ENCODE peak calls at places on chromosomes 6 and 20, in six cellular contexts. C, O, E, Z, Y and G are unnamed samples.

GRCh38 chr6:163255265-163255664 is 159.3 kb upstream of the QKI start:
- DNase-seq in C (no peak), O (no peak), E (no peak), Z (no peak), Y (no peak), G (no peak)

GRCh38 chr20:47337413-47337812 is 19.1 kb downstream of the ZMYND8 start:
- DNase-seq in C (no peak), O (no peak), E (no peak), Z (no peak), Y (no peak), G (no peak)

GRCh38 chr6:128882991-128883571 is at the start of gene LAMA2:
- DNase-seq in C (no peak), O (no peak), E (peak), Z (peak), Y (no peak), G (no peak)

GRCh38 chr6:118469468-118469867 is 78.6 kb upstream of the PLN start:
- DNase-seq in C (no peak), O (no peak), E (no peak), Z (peak), Y (no peak), G (no peak)

GRCh38 chr20:63458170-63459069 is 14.0 kb downstream of the KCNQ2 start:
- DNase-seq in C (no peak), O (no peak), E (no peak), Z (no peak), Y (no peak), G (no peak)

GRCh38 chr6:14758421-14759043 is 487.3 kb upstream of the JARID2 start:
- DNase-seq in C (no peak), O (peak), E (no peak), Z (no peak), Y (no peak), G (no peak)

GRCh38 chr20:37980876-37981275 is 52.4 kb downstream of the TTI1 start:
- DNase-seq in C (no peak), O (no peak), E (no peak), Z (no peak), Y (no peak), G (no peak)

GRCh38 chr6:445571-446417 is 54.2 kb downstream of the IRF4 start:
- DNase-seq in C (no peak), O (no peak), E (no peak), Z (no peak), Y (peak), G (no peak)

GRCh38 chr20:47922280-47922675 is 137.0 kb upstream of the SULF2 start:
- DNase-seq in C (no peak), O (no peak), E (peak), Z (peak), Y (peak), G (no peak)

GRCh38 chr6:160202411-160202810 is 56.2 kb downstream of the SLC22A2 start:
- DNase-seq in C (no peak), O (no peak), E (no peak), Z (no peak), Y (no peak), G (no peak)

GRCh38 chr6:53718597-53719460 is 53.3 kb upstream of the KLHL31 start:
- DNase-seq in C (peak), O (peak), E (peak), Z (peak), Y (peak), G (peak)

GRCh38 chr20:14647016-14647415 is 309.6 kb upstream of the FLRT3 start:
- DNase-seq in C (no peak), O (no peak), E (no peak), Z (no peak), Y (no peak), G (no peak)

GRCh38 chr6:152948150-152948768 is 34.6 kb downstream of the FBXO5 start:
- DNase-seq in C (peak), O (peak), E (peak), Z (peak), Y (peak), G (peak)

GRCh38 chr6:54204921-54205511 is 93.8 kb downstream of the MLIP start:
- DNase-seq in C (no peak), O (no peak), E (no peak), Z (peak), Y (no peak), G (no peak)

GRCh38 chr6:56760842-56761241 is 118.2 kb upstream of the DST start:
- DNase-seq in C (no peak), O (no peak), E (peak), Z (no peak), Y (no peak), G (no peak)

GRCh38 chr6:138387577-138388368 is 10.1 kb downstream of the SMIM28 start:
- DNase-seq in C (no peak), O (peak), E (no peak), Z (no peak), Y (no peak), G (no peak)

GRCh38 chr6:85771455-85771854 is 128.8 kb upstream of the SYNCRIP start:
- DNase-seq in C (no peak), O (no peak), E (no peak), Z (no peak), Y (no peak), G (no peak)

GRCh38 chr6:87806635-87807034 is 104.6 kb upstream of the AKIRIN2 start:
- DNase-seq in C (no peak), O (peak), E (no peak), Z (no peak), Y (no peak), G (no peak)

GRCh38 chr6:20715135-20715806 is 181.0 kb downstream of the CDKAL1 start:
- DNase-seq in C (no peak), O (no peak), E (no peak), Z (no peak), Y (no peak), G (no peak)

GRCh38 chr6:145815351-145815772 is 767 bp upstream of the FBXO30 start:
- DNase-seq in C (peak), O (no peak), E (peak), Z (no peak), Y (no peak), G (no peak)

GRCh38 chr6:79137671-79138070 is 59.6 kb upstream of the PHIP start:
- DNase-seq in C (no peak), O (no peak), E (no peak), Z (no peak), Y (no peak), G (no peak)

GRCh38 chr20:46220808-46221207 is 87.5 kb downstream of the CDH22 start:
- DNase-seq in C (no peak), O (peak), E (no peak), Z (no peak), Y (peak), G (peak)

GRCh38 chr6:110814488-110815259 is 595 bp downstream of the CDK19 start:
- DNase-seq in C (peak), O (peak), E (peak), Z (peak), Y (peak), G (no peak)

GRCh38 chr20:14521436-14521835 is 184.0 kb upstream of the FLRT3 start:
- DNase-seq in C (no peak), O (no peak), E (peak), Z (peak), Y (no peak), G (no peak)

GRCh38 chr6:158666637-158667359 is 16.9 kb downstream of the SYTL3 start:
- DNase-seq in C (peak), O (peak), E (peak), Z (peak), Y (no peak), G (no peak)

GRCh38 chr6:14317616-14318015 is 200.0 kb downstream of the CD83 start:
- DNase-seq in C (no peak), O (no peak), E (no peak), Z (no peak), Y (no peak), G (no peak)

GRCh38 chr6:46058951-46059350 is 43.3 kb upstream of the CLIC5 start:
- DNase-seq in C (no peak), O (no peak), E (no peak), Z (no peak), Y (no peak), G (no peak)

GRCh38 chr6:46491201-46491788 is at the start of gene RCAN2:
- DNase-seq in C (peak), O (no peak), E (peak), Z (peak), Y (peak), G (peak)

GRCh38 chr6:11093591-11094410 is at the start of gene SMIM13:
- DNase-seq in C (peak), O (peak), E (peak), Z (peak), Y (peak), G (peak)

GRCh38 chr6:158963020-158963808 is 36.8 kb downstream of the RSPH3 start:
- DNase-seq in C (no peak), O (no peak), E (no peak), Z (no peak), Y (no peak), G (no peak)

GRCh38 chr6:142030115-142030619 is 102.6 kb upstream of the GJE1 start:
- DNase-seq in C (no peak), O (no peak), E (no peak), Z (peak), Y (peak), G (no peak)

GRCh38 chr6:159939591-159940016 is 29.3 kb upstream of the IGF2R start:
- DNase-seq in C (no peak), O (no peak), E (no peak), Z (peak), Y (no peak), G (no peak)